ENCODE peak calls at places on chromosomes 11 and 22, in four cellular contexts. Z is T follicular helper cell; L is nephron progenitor cell; W is CD8-positive, alpha-beta T cell. X is an unnamed sample.

GRCh38 chr11:128862421-128862820 is 4.7 kb downstream of the KCNJ1 start:
- DNase-seq in L (no peak), W (no peak), Z (no peak), X (no peak)

GRCh38 chr22:23526588-23527315 is 53.3 kb downstream of the IGLL1 start:
- DNase-seq in L (no peak), W (no peak), Z (no peak), X (no peak)

GRCh38 chr11:23123766-23124165 is 263.5 kb upstream of the CCDC179 start:
- DNase-seq in L (no peak), Z (no peak), W (no peak), X (no peak)

GRCh38 chr11:68930991-68931855 is 27.5 kb downstream of the IGHMBP2 start:
- DNase-seq in Z (no peak), W (no peak), L (no peak), X (no peak)

GRCh38 chr11:16226245-16226644 is 130.1 kb downstream of the SOX6 start:
- DNase-seq in L (no peak), W (no peak), Z (no peak), X (no peak)

GRCh38 chr11:79040348-79040747 is 400.5 kb downstream of the TENM4 start:
- DNase-seq in W (no peak), L (no peak), Z (no peak), X (no peak)

GRCh38 chr22:50530280-50530856 is 556 bp upstream of the TYMP start:
- DNase-seq in W (no peak), Z (no peak), L (peak), X (no peak)

GRCh38 chr11:116052603-116053537 is 548.7 kb upstream of the CADM1 start:
- DNase-seq in Z (no peak), L (no peak), W (no peak), X (no peak)

GRCh38 chr11:774873-775592 is 2.3 kb downstream of the GATD1 start:
- DNase-seq in L (no peak), W (no peak), Z (no peak), X (no peak)

GRCh38 chr11:119509969-119510401 is 87.0 kb upstream of the THY1 start:
- DNase-seq in W (no peak), L (no peak), Z (no peak), X (no peak)

GRCh38 chr11:67583319-67584204 is at the start of gene GSTP1:
- DNase-seq in L (peak), Z (peak), W (peak), X (peak)

GRCh38 chr22:41191467-41191866 is 13.6 kb upstream of the L3MBTL2 start:
- DNase-seq in L (no peak), W (no peak), Z (no peak), X (no peak)

X was measured in T-helper 22 cell.